ENCODE peak calls at places on chromosomes 11 and 22, in eight cellular contexts. J, X, Y, S, L, R, D and A are unnamed samples.

GRCh38 chr11:46456269-46456668 is 64.7 kb upstream of the CHRM4 start:
- DNase-seq in D (no peak), Y (no peak), X (peak; percentile 40), R (no peak), L (no peak), J (no peak), S (no peak), A (no peak)

GRCh38 chr22:47927811-47928210 is 1165.4 kb downstream of the TBC1D22A start:
- DNase-seq in D (no peak), J (no peak), Y (no peak), R (no peak), S (no peak), X (no peak), L (no peak), A (no peak)

GRCh38 chr11:63490551-63491239 is at the start of gene PLAAT5:
- DNase-seq in R (peak; percentile 30), L (no peak), X (peak; percentile 86), J (peak; percentile 27), Y (peak; percentile 83), D (peak; percentile 67), S (peak; percentile 77), A (no peak)

GRCh38 chr22:27962268-27963191 is 43.5 kb upstream of the PITPNB start:
- DNase-seq in L (peak; percentile 39), S (no peak), J (no peak), Y (no peak), R (no peak), X (peak; percentile 50), D (peak; percentile 77), A (no peak)

GRCh38 chr11:57324154-57324885 is 432 bp downstream of the TNKS1BP1 start:
- DNase-seq in D (peak; percentile 80), R (peak; percentile 57), X (peak; percentile 88), S (no peak), J (no peak), L (peak; percentile 51), Y (peak; percentile 90), A (no peak)

GRCh38 chr22:38754247-38755154 is 1.3 kb downstream of the SUN2 start:
- DNase-seq in J (peak; percentile 99), R (peak; percentile 87), L (peak; percentile 48), X (peak; percentile 48), S (peak; percentile 71), D (peak; percentile 83), Y (peak; percentile 80), A (peak; percentile 73)

GRCh38 chr11:3865388-3866193 is 10.1 kb downstream of the STIM1 start:
- DNase-seq in L (peak; percentile 85), S (no peak), X (no peak), Y (no peak), R (no peak), D (no peak), J (no peak), A (peak; percentile 86)

GRCh38 chr11:1928891-1929541 is 9.5 kb downstream of the TNNT3 start:
- DNase-seq in J (no peak), L (no peak), R (no peak), S (peak; percentile 56), D (peak; percentile 60), X (peak; percentile 1), Y (peak; percentile 71), A (no peak)

GRCh38 chr11:103851166-103851651 is 185.2 kb upstream of the DDI1 start:
- DNase-seq in Y (no peak), R (no peak), J (peak; percentile 39), D (no peak), L (no peak), X (no peak), S (no peak), A (peak; percentile 24)

GRCh38 chr11:126797801-126798200 is 202.8 kb downstream of the KIRREL3 start:
- DNase-seq in J (no peak), D (no peak), S (no peak), Y (no peak), L (no peak), X (no peak), R (no peak), A (no peak)

GRCh38 chr22:20992056-20992442 is 9.9 kb downstream of the THAP7 start:
- DNase-seq in R (no peak), Y (peak; percentile 55), D (no peak), X (no peak), S (no peak), J (no peak), L (no peak), A (no peak)

GRCh38 chr22:49271369-49271727 is 556.3 kb downstream of the BRD1 start:
- DNase-seq in S (no peak), X (no peak), J (no peak), Y (no peak), R (no peak), D (no peak), L (no peak), A (no peak)

GRCh38 chr11:106493751-106494150 is 416.3 kb downstream of the AASDHPPT start:
- DNase-seq in D (no peak), J (no peak), X (no peak), R (no peak), Y (no peak), L (no peak), S (no peak), A (peak; percentile 38)

GRCh38 chr11:38332046-38332445 is 1734.0 kb upstream of the RAG2 start:
- DNase-seq in L (no peak), J (no peak), Y (no peak), X (no peak), S (no peak), R (no peak), D (no peak), A (no peak)

GRCh38 chr11:18728658-18729057 is 2.7 kb upstream of the IGSF22 start:
- DNase-seq in R (no peak), L (no peak), Y (no peak), D (no peak), X (no peak), J (no peak), S (no peak), A (no peak)

GRCh38 chr11:35214792-35215193 is 75.8 kb downstream of the CD44 start:
- DNase-seq in D (no peak), J (no peak), Y (no peak), L (peak; percentile 54), S (no peak), R (no peak), X (peak; percentile 34), A (peak; percentile 94)

GRCh38 chr11:36945384-36945783 is 347.3 kb upstream of the RAG2 start:
- DNase-seq in X (no peak), Y (no peak), S (no peak), J (no peak), L (no peak), D (no peak), R (no peak), A (peak; percentile 1)
- TF ChIP-seq CTCF in X (peak; percentile 63), Y (no peak), S (peak; percentile 8), J (no peak), L (peak; percentile 16), D (no peak), R (peak; percentile 12), A (peak; percentile 21)

DNA sequence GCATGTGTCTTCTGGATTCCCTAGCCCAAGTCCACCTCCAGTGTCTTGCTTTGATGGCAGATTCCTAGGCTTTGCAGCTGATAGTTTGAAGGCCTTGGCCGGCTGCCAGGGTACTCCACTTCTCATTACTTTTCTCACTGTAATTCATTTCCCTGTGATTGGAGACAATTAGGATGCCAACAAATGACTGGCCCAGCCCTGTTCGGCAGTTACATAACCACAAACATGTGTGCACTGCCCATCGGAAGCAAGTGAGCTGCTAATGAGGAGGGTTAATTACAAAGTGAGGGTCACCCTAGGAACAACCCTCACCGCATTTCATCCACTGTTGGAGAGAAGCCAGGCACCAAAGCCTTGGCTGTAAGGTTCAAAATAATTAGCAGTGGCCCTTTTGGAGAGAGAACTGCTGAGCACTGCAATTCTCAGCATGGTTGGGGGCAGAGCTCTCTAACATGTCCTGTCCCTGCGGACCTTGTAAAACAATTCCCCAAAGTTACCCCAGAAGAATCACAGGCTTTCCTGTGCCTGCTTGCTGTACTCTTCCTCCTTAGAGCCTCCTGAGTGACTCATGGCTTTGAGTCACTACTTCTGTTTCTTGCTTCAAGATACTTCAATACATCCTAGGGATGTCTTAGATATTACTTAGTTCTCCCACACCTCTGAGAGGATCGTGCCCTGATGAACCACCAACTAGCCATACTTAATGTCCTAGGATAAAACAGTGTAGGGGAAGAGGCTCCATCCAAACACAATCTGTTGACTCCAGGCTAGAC is 109.7 kb upstream of the GALNT18 start:
- DNase-seq in L (no peak), X (no peak), R (no peak), D (no peak), J (no peak), S (no peak), Y (no peak), A (peak; percentile 95)
- H3K4me3 ChIP-seq in L (no peak overlapping the region), X (no peak overlapping the region), R (no peak overlapping the region), D (no peak overlapping the region), J (no peak overlapping the region), S (no peak overlapping the region), Y (no peak overlapping the region), A (no peak overlapping the region)

DNA sequence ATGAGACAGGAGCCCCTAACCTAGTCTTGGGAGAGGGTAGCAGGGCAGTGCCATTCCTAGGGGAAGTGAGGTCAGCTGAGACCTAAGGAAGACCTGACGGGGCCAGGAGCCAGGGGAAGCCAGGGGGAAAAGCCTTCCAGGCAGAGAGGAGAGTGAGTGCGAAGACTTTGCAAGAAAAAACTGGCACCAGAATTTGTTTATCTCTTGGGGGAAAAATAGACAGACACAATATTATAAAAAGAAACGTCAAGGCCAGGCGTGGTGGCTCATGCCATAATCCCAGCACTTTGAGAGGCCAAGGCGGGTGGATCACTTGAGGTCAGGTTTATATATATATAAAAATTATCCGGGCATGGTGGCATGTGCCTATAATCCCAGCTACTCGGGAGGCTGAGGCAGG is 26.9 kb upstream of the TESMIN start:
- DNase-seq in Y (no peak), R (no peak), X (no peak), S (no peak), D (no peak), L (no peak), J (no peak), A (no peak)
- H3K36me3 ChIP-seq in Y (peaks cover 42% of the 10 kb centered on the region), R (peaks cover 7% of the 10 kb centered on the region), X (no peaks in the 10 kb centered on the region), S (peaks cover 17% of the 10 kb centered on the region), D (peaks cover 5% of the 10 kb centered on the region), L (peaks cover 6% of the 10 kb centered on the region), J (no peaks in the 10 kb centered on the region), A (peaks cover 1% of the 10 kb centered on the region)

GRCh38 chr11:114031599-114032320 is 27.8 kb upstream of the ZBTB16 start:
- DNase-seq in J (no peak), Y (no peak), X (no peak), R (no peak), D (no peak), S (no peak), L (no peak), A (no peak)

GRCh38 chr11:114027396-114027795 is 32.1 kb upstream of the ZBTB16 start:
- DNase-seq in Y (no peak), X (no peak), J (no peak), D (no peak), L (no peak), S (no peak), R (no peak), A (no peak)

GRCh38 chr11:114025329-114025907 is 34.1 kb upstream of the ZBTB16 start:
- DNase-seq in D (no peak), L (no peak), J (no peak), S (no peak), X (no peak), Y (no peak), R (no peak), A (no peak)

GRCh38 chr11:114026355-114026754 is 33.2 kb upstream of the ZBTB16 start:
- DNase-seq in S (no peak), Y (no peak), L (no peak), X (peak; percentile 66), J (no peak), R (no peak), D (no peak), A (peak; percentile 9)

DNA sequence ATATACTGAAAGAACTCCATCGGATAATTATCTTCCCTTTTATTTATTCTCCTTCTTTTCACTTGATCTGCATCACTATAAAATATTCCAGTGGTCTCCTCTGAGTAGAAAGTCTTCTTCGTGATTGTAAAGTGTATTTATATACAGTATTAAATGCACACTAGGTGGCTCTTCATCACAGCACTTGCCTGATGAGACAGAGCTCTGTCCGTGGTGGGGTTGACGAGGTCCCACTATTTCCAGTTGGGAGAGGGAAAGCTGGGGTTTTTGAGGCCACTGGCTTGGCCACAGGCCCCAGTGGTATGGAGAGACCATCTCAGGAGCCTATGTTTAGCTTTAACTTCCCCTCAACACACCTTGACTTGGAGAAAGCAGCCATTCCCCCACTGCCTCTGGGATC is 31.6 kb upstream of the ZBTB16 start:
- DNase-seq in J (no peak), Y (no peak), S (no peak), R (no peak), D (no peak), X (no peak), L (no peak), A (no peak)
- TF ChIP-seq CTCF in J (no peak), Y (peak; percentile 10), S (no peak), R (no peak), D (peak; percentile 17), X (no peak), L (no peak), A (no peak)